ENCODE peak calls at places on chromosomes 4 and X, in eight cellular contexts. One of them, this sample, is unnamed.

GRCh38 chr4:133623847-133624246 is 474.8 kb downstream of the PCDH10 start:
- DNase-seq in PC-3: no peak
- DNase-seq in AG10803: no peak
- DNase-seq in cardiac muscle cell: no peak
- DNase-seq in HFF-Myc: no peak
- DNase-seq in left lung: no peak
- DNase-seq in right atrium auricular region: no peak
- DNase-seq in astrocyte of the spinal cord: no peak
- DNase-seq in this sample: no peak

GRCh38 chr4:97841512-97841911 is 301.8 kb downstream of the STPG2 start:
- DNase-seq in cardiac muscle cell: no peak
- DNase-seq in right atrium auricular region: no peak
- DNase-seq in HFF-Myc: no peak
- DNase-seq in PC-3: no peak
- DNase-seq in astrocyte of the spinal cord: no peak
- DNase-seq in left lung: no peak
- DNase-seq in AG10803: no peak
- DNase-seq in this sample: peak; percentile 9

GRCh38 chr4:28744066-28744465 is 1883.4 kb downstream of the STIM2 start:
- DNase-seq in PC-3: peak; percentile 39
- DNase-seq in HFF-Myc: no peak
- DNase-seq in left lung: no peak
- DNase-seq in cardiac muscle cell: no peak
- DNase-seq in astrocyte of the spinal cord: no peak
- DNase-seq in AG10803: peak; percentile 1
- DNase-seq in right atrium auricular region: no peak
- DNase-seq in this sample: no peak

GRCh38 chr4:158020734-158021346 is 152.0 kb downstream of the GASK1B start:
- DNase-seq in PC-3: peak; percentile 72
- DNase-seq in AG10803: peak; percentile 80
- DNase-seq in HFF-Myc: no peak
- DNase-seq in right atrium auricular region: no peak
- DNase-seq in left lung: no peak
- DNase-seq in cardiac muscle cell: peak; percentile 85
- DNase-seq in astrocyte of the spinal cord: peak; percentile 94
- DNase-seq in this sample: peak; percentile 71

GRCh38 chrX:96314974-96315373 is 369.7 kb upstream of the DIAPH2 start:
- DNase-seq in cardiac muscle cell: peak; percentile 0
- DNase-seq in HFF-Myc: no peak
- DNase-seq in left lung: no peak
- DNase-seq in astrocyte of the spinal cord: peak; percentile 38
- DNase-seq in AG10803: peak; percentile 6
- DNase-seq in right atrium auricular region: no peak
- DNase-seq in PC-3: peak; percentile 66
- DNase-seq in this sample: peak; percentile 6

GRCh38 chr4:6107114-6107791 is 89.0 kb upstream of the C4orf50 start:
- DNase-seq in HFF-Myc: no peak
- DNase-seq in astrocyte of the spinal cord: no peak
- DNase-seq in AG10803: no peak
- DNase-seq in PC-3: no peak
- DNase-seq in cardiac muscle cell: no peak
- DNase-seq in right atrium auricular region: no peak
- DNase-seq in left lung: no peak
- DNase-seq in this sample: no peak

GRCh38 chr4:89836031-89836777 is 757 bp downstream of the SNCA start:
- DNase-seq in PC-3: no peak
- DNase-seq in astrocyte of the spinal cord: no peak
- DNase-seq in right atrium auricular region: no peak
- DNase-seq in cardiac muscle cell: peak; percentile 9
- DNase-seq in AG10803: no peak
- DNase-seq in left lung: peak; percentile 78
- DNase-seq in HFF-Myc: no peak
- DNase-seq in this sample: no peak

GRCh38 chr4:121776610-121777401 is 11.8 kb upstream of the SMIM43 start:
- DNase-seq in PC-3: no peak
- DNase-seq in astrocyte of the spinal cord: no peak
- DNase-seq in right atrium auricular region: no peak
- DNase-seq in HFF-Myc: no peak
- DNase-seq in cardiac muscle cell: no peak
- DNase-seq in AG10803: peak; percentile 54
- DNase-seq in left lung: no peak
- DNase-seq in this sample: no peak

GRCh38 chr4:100421356-100421978 is 96.4 kb downstream of the EMCN start:
- DNase-seq in astrocyte of the spinal cord: peak; percentile 54
- DNase-seq in PC-3: peak; percentile 43
- DNase-seq in right atrium auricular region: no peak
- DNase-seq in HFF-Myc: peak; percentile 16
- DNase-seq in AG10803: peak; percentile 53
- DNase-seq in cardiac muscle cell: peak; percentile 57
- DNase-seq in left lung: no peak
- DNase-seq in this sample: no peak

GRCh38 chr4:185318679-185319078 is 77.0 kb downstream of the LRP2BP start:
- DNase-seq in AG10803: no peak
- DNase-seq in astrocyte of the spinal cord: peak; percentile 15
- DNase-seq in left lung: no peak
- DNase-seq in cardiac muscle cell: peak; percentile 12
- DNase-seq in HFF-Myc: no peak
- DNase-seq in right atrium auricular region: no peak
- DNase-seq in PC-3: peak; percentile 32
- DNase-seq in this sample: no peak

GRCh38 chrX:129123795-129124194 is 399.5 kb downstream of the SMARCA1 start:
- DNase-seq in right atrium auricular region: no peak
- DNase-seq in AG10803: no peak
- DNase-seq in cardiac muscle cell: no peak
- DNase-seq in HFF-Myc: no peak
- DNase-seq in PC-3: no peak
- DNase-seq in astrocyte of the spinal cord: no peak
- DNase-seq in left lung: no peak
- DNase-seq in this sample: no peak

GRCh38 chrX:71578253-71579135 is at the start of gene GCNA:
- DNase-seq in HFF-Myc: no peak
- DNase-seq in AG10803: no peak
- DNase-seq in right atrium auricular region: no peak
- DNase-seq in cardiac muscle cell: no peak
- DNase-seq in left lung: no peak
- DNase-seq in PC-3: no peak
- DNase-seq in astrocyte of the spinal cord: no peak
- DNase-seq in this sample: no peak

GRCh38 chr4:144582105-144582850 is 63.7 kb upstream of the HHIP start:
- DNase-seq in cardiac muscle cell: no peak
- DNase-seq in AG10803: no peak
- DNase-seq in astrocyte of the spinal cord: peak; percentile 81
- DNase-seq in HFF-Myc: no peak
- DNase-seq in left lung: no peak
- DNase-seq in PC-3: peak; percentile 93
- DNase-seq in right atrium auricular region: no peak
- DNase-seq in this sample: no peak

GRCh38 chr4:73828945-73829344 is 7.5 kb upstream of the CXCL6 start:
- DNase-seq in astrocyte of the spinal cord: peak; percentile 80
- DNase-seq in HFF-Myc: no peak
- DNase-seq in AG10803: peak; percentile 62
- DNase-seq in left lung: no peak
- DNase-seq in cardiac muscle cell: peak; percentile 74
- DNase-seq in PC-3: no peak
- DNase-seq in right atrium auricular region: no peak
- DNase-seq in this sample: no peak

GRCh38 chr4:87216469-87216868 is 3.9 kb downstream of the KLHL8 start:
- DNase-seq in HFF-Myc: no peak
- DNase-seq in astrocyte of the spinal cord: no peak
- DNase-seq in cardiac muscle cell: no peak
- DNase-seq in left lung: no peak
- DNase-seq in PC-3: peak; percentile 25
- DNase-seq in right atrium auricular region: no peak
- DNase-seq in AG10803: no peak
- DNase-seq in this sample: no peak

GRCh38 chrX:84441143-84441542 is 61.1 kb downstream of the HDX start:
- DNase-seq in HFF-Myc: no peak
- DNase-seq in cardiac muscle cell: no peak
- DNase-seq in AG10803: no peak
- DNase-seq in left lung: no peak
- DNase-seq in right atrium auricular region: no peak
- DNase-seq in astrocyte of the spinal cord: no peak
- DNase-seq in PC-3: peak; percentile 78
- DNase-seq in this sample: no peak

GRCh38 chr4:122012735-122013134 is 60.9 kb upstream of the TRPC3 start:
- DNase-seq in right atrium auricular region: no peak
- DNase-seq in HFF-Myc: no peak
- DNase-seq in astrocyte of the spinal cord: no peak
- DNase-seq in left lung: no peak
- DNase-seq in cardiac muscle cell: peak; percentile 58
- DNase-seq in PC-3: no peak
- DNase-seq in AG10803: peak; percentile 75
- DNase-seq in this sample: no peak

GRCh38 chrX:12950851-12951589 is 23.9 kb upstream of the TMSB4X start:
- DNase-seq in astrocyte of the spinal cord: no peak
- DNase-seq in cardiac muscle cell: peak; percentile 29
- DNase-seq in left lung: no peak
- DNase-seq in AG10803: no peak
- DNase-seq in PC-3: no peak
- DNase-seq in right atrium auricular region: no peak
- DNase-seq in HFF-Myc: no peak
- DNase-seq in this sample: no peak

GRCh38 chr4:8819019-8819418 is 52.6 kb downstream of the HMX1 start:
- DNase-seq in HFF-Myc: no peak
- DNase-seq in left lung: peak; percentile 30
- DNase-seq in PC-3: no peak
- DNase-seq in right atrium auricular region: no peak
- DNase-seq in cardiac muscle cell: no peak
- DNase-seq in astrocyte of the spinal cord: no peak
- DNase-seq in AG10803: no peak
- DNase-seq in this sample: no peak

GRCh38 chr4:5127556-5127955 is 76.3 kb downstream of the STK32B start:
- DNase-seq in cardiac muscle cell: no peak
- DNase-seq in right atrium auricular region: no peak
- DNase-seq in left lung: no peak
- DNase-seq in astrocyte of the spinal cord: no peak
- DNase-seq in PC-3: no peak
- DNase-seq in AG10803: no peak
- DNase-seq in HFF-Myc: no peak
- DNase-seq in this sample: no peak

GRCh38 chrX:56968980-56969379 is 26.4 kb downstream of the SPIN3 start:
- DNase-seq in left lung: no peak
- DNase-seq in right atrium auricular region: no peak
- DNase-seq in AG10803: peak; percentile 1
- DNase-seq in PC-3: peak; percentile 28
- DNase-seq in astrocyte of the spinal cord: no peak
- DNase-seq in cardiac muscle cell: no peak
- DNase-seq in HFF-Myc: no peak
- DNase-seq in this sample: no peak

GRCh38 chr4:111136438-111136837 is 513.6 kb upstream of the PITX2 start:
- DNase-seq in AG10803: peak; percentile 65
- DNase-seq in astrocyte of the spinal cord: peak; percentile 38
- DNase-seq in PC-3: peak; percentile 13
- DNase-seq in left lung: no peak
- DNase-seq in cardiac muscle cell: peak; percentile 1
- DNase-seq in right atrium auricular region: no peak
- DNase-seq in HFF-Myc: peak; percentile 20
- DNase-seq in this sample: no peak

DNA sequence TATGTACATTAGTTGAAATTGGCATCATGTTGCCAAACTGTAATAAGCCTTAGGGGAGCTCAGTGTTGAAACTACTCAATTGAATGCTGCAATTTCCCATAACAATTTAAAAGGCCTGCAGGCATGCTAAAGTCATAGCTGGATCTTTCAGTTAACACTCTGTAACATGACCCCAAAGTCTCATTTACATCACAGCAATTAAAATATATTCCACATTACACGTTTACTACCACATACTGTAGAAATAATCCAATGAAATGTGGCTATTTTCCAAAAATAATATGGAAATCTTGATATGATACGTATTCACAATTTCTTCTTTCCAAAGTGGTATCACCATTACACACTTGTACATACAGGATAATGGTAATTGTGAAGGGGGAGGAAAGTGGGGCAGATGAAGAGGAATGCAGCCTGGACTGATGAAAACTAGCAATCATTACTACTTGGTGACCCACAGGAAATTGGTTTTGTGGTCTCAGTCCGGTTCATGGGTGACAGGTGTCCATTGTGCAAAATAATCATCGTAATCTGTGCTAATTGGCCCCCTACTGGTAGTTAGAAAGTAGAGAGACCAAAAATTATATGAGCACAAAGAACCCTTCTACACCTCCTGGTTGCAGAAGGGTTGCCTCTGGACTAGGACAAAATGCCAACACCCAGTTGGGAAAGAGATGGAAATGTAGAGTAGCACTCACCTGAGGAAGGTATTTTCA is 63.7 kb downstream of the TENM3 start:
- DNase-seq in HFF-Myc: no peak
- DNase-seq in PC-3: no peak
- DNase-seq in astrocyte of the spinal cord: peak; percentile 36
- DNase-seq in cardiac muscle cell: no peak
- DNase-seq in left lung: no peak
- DNase-seq in AG10803: peak; percentile 36
- DNase-seq in right atrium auricular region: no peak
- DNase-seq in this sample: no peak
- TF ChIP-seq CTCF in HFF-Myc: peak; percentile 10
- TF ChIP-seq CTCF in PC-3: peak; percentile 31
- TF ChIP-seq CTCF in astrocyte of the spinal cord: peak; percentile 27
- TF ChIP-seq CTCF in cardiac muscle cell: peak; percentile 36
- TF ChIP-seq CTCF in left lung: no peak
- TF ChIP-seq CTCF in AG10803: peak; percentile 23
- TF ChIP-seq CTCF in right atrium auricular region: no peak
- TF ChIP-seq CTCF in this sample: peak; percentile 35

GRCh38 chr4:76420311-76420710 is 630 bp downstream of the CCDC158 start:
- DNase-seq in astrocyte of the spinal cord: no peak
- DNase-seq in PC-3: no peak
- DNase-seq in left lung: no peak
- DNase-seq in cardiac muscle cell: peak; percentile 29
- DNase-seq in right atrium auricular region: no peak
- DNase-seq in HFF-Myc: no peak
- DNase-seq in AG10803: no peak
- DNase-seq in this sample: no peak
- H3K4me3 ChIP-seq in astrocyte of the spinal cord: peak overlapping the region; percentile 37
- H3K4me3 ChIP-seq in PC-3: no peak overlapping the region
- H3K4me3 ChIP-seq in left lung: no peak overlapping the region
- H3K4me3 ChIP-seq in cardiac muscle cell: no peak overlapping the region
- H3K4me3 ChIP-seq in right atrium auricular region: peak overlapping the region; percentile 66
- H3K4me3 ChIP-seq in HFF-Myc: no peak overlapping the region
- H3K4me3 ChIP-seq in AG10803: peak overlapping the region; percentile 46
- H3K4me3 ChIP-seq in this sample: peak overlapping the region; percentile 61

DNA sequence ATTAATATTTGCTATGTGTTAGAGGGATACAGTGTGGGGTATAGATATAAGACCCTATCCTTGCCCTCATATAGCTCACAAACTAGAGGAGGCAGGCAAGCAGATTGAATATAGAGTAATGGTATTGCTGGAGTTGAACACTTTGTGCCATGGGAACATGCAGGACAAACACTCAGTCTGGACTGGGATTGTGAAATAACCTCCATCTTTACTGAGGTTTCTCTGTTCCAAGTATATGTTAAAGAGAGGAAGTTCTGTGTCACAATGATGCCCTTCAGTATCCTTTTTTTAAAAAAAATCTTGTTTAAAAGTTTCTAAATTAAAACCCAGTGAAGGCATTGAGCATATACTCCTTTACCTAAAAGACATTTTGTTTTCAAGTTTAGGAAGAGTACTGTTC is 8.7 kb downstream of the FABP2 start:
- DNase-seq in right atrium auricular region: no peak
- DNase-seq in AG10803: no peak
- DNase-seq in PC-3: no peak
- DNase-seq in astrocyte of the spinal cord: no peak
- DNase-seq in left lung: no peak
- DNase-seq in HFF-Myc: no peak
- DNase-seq in cardiac muscle cell: peak; percentile 29
- DNase-seq in this sample: no peak
- TF ChIP-seq CTCF in right atrium auricular region: no peak
- TF ChIP-seq CTCF in AG10803: no peak
- TF ChIP-seq CTCF in PC-3: no peak
- TF ChIP-seq CTCF in astrocyte of the spinal cord: no peak
- TF ChIP-seq CTCF in left lung: no peak
- TF ChIP-seq CTCF in HFF-Myc: no peak
- TF ChIP-seq CTCF in cardiac muscle cell: no peak
- TF ChIP-seq CTCF in this sample: no peak

GRCh38 chr4:55819634-55820033 is at the start of gene EXOC1L:
- DNase-seq in HFF-Myc: no peak
- DNase-seq in left lung: no peak
- DNase-seq in AG10803: no peak
- DNase-seq in right atrium auricular region: peak; percentile 60
- DNase-seq in PC-3: no peak
- DNase-seq in astrocyte of the spinal cord: peak; percentile 34
- DNase-seq in cardiac muscle cell: peak; percentile 52
- DNase-seq in this sample: no peak
- H3K4me3 ChIP-seq in HFF-Myc: no peak within 1 kb of the TSS
- H3K4me3 ChIP-seq in left lung: no peak within 1 kb of the TSS
- H3K4me3 ChIP-seq in AG10803: peak within 1 kb of the TSS; percentile 16
- H3K4me3 ChIP-seq in right atrium auricular region: peak within 1 kb of the TSS; percentile 37
- H3K4me3 ChIP-seq in PC-3: no peak within 1 kb of the TSS
- H3K4me3 ChIP-seq in astrocyte of the spinal cord: peak within 1 kb of the TSS; percentile 27
- H3K4me3 ChIP-seq in cardiac muscle cell: no peak within 1 kb of the TSS
- H3K4me3 ChIP-seq in this sample: peak within 1 kb of the TSS; percentile 27

This sample was measured in epithelial cell of proximal tubule.